ENCODE peak calls at places on chromosomes 1 and 21, in five cellular contexts. H, B, G, E and M are unnamed samples.

GRCh38 chr1:30722175-30722537 is 1.2 kb downstream of the MATN1 start:
- DNase-seq in H (no peak), B (no peak), G (no peak), E (no peak), M (no peak)

GRCh38 chr1:8667869-8668595 is 149.4 kb downstream of the RERE start:
- DNase-seq in H (no peak), B (no peak), G (no peak), E (peak; percentile 40), M (no peak)

GRCh38 chr1:203082571-203083462 is 3.0 kb downstream of the MYOG start:
- DNase-seq in H (no peak), B (no peak), G (no peak), E (no peak), M (peak; percentile 26)

GRCh38 chr1:224294775-224295174 is 35.2 kb downstream of the NVL start:
- DNase-seq in H (no peak), B (no peak), G (no peak), E (no peak), M (no peak)

GRCh38 chr1:207050428-207050767 is 610 bp downstream of the YOD1 start:
- DNase-seq in H (no peak), B (no peak), G (no peak), E (peak; percentile 30), M (no peak)

GRCh38 chr1:181423301-181423918 is 59.9 kb upstream of the CACNA1E start:
- DNase-seq in H (peak; percentile 40), B (no peak), G (peak; percentile 43), E (no peak), M (peak; percentile 74)

GRCh38 chr1:33985656-33986055 is 121.8 kb downstream of the HMGB4 start:
- DNase-seq in H (no peak), B (no peak), G (peak; percentile 80), E (no peak), M (no peak)

GRCh38 chr21:15053531-15053930 is 11.3 kb downstream of the NRIP1 start:
- DNase-seq in H (no peak), B (no peak), G (no peak), E (no peak), M (no peak)

GRCh38 chr21:46116846-46117585 is 19.1 kb downstream of the COL6A2 start:
- DNase-seq in H (no peak), B (no peak), G (peak; percentile 26), E (peak; percentile 18), M (no peak)

GRCh38 chr1:15222653-15223303 is 24.2 kb upstream of the FHAD1 start:
- DNase-seq in H (no peak), B (no peak), G (no peak), E (no peak), M (no peak)

GRCh38 chr1:11520531-11521233 is 41.7 kb downstream of the DISP3 start:
- DNase-seq in H (no peak), B (no peak), G (no peak), E (no peak), M (no peak)

GRCh38 chr1:167663002-167663772 is 33.2 kb downstream of the RCSD1 start:
- DNase-seq in H (no peak), B (no peak), G (peak; percentile 14), E (no peak), M (peak; percentile 91)

GRCh38 chr1:10225573-10225972 is 15.2 kb downstream of the KIF1B start:
- DNase-seq in H (no peak), B (no peak), G (no peak), E (no peak), M (no peak)

GRCh38 chr1:186838380-186839076 is 9.8 kb downstream of the PLA2G4A start:
- DNase-seq in H (no peak), B (no peak), G (no peak), E (no peak), M (peak; percentile 51)

GRCh38 chr1:114177282-114177681 is 23.6 kb upstream of the SYT6 start:
- DNase-seq in H (no peak), B (no peak), G (no peak), E (no peak), M (no peak)

GRCh38 chr1:2184934-2185333 is 9.6 kb downstream of the FAAP20 start:
- DNase-seq in H (no peak), B (no peak), G (no peak), E (no peak), M (no peak)

GRCh38 chr1:39272027-39272790 is 67.7 kb downstream of the MACF1 start:
- DNase-seq in H (no peak), B (peak; percentile 30), G (no peak), E (no peak), M (no peak)

GRCh38 chr1:9653195-9653782 is 1.8 kb downstream of the PIK3CD start:
- DNase-seq in H (peak; percentile 24), B (no peak), G (no peak), E (no peak), M (no peak)

GRCh38 chr1:228988655-228989054 is 253.4 kb downstream of the RHOU start:
- DNase-seq in H (no peak), B (no peak), G (peak; percentile 33), E (no peak), M (no peak)

GRCh38 chr1:151458936-151459330 is 361 bp downstream of the POGZ start:
- DNase-seq in H (peak; percentile 60), B (peak; percentile 39), G (peak; percentile 65), E (peak; percentile 63), M (peak; percentile 72)

GRCh38 chr1:83706354-83706938 is 292.5 kb downstream of the TTLL7 start:
- DNase-seq in H (no peak), B (no peak), G (no peak), E (no peak), M (no peak)

DNA sequence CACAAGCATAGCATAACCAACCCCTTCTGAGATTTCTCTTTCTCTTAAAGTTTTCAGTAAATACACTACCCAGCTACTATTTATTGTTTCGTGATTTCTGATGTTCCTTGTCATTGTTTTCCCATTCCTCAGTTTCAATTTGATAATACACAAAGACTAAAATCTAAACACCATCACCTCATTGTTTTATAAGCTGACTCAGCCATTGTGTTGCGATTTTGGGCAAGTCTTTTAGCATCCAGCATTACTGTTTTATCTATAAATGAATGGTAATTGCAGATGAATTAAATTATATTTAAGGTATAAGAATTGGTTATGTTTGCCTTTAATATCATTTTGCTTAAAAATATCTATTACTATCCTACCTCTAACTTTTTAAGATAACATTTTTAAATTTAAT is 1308.5 kb downstream of the PLA2G4A start:
- DNase-seq in H (no peak), B (no peak), G (no peak), E (no peak), M (no peak)
- TF ChIP-seq CTCF in H (no peak), B (no peak), G (no peak), E (no peak), M (no peak)

DNA sequence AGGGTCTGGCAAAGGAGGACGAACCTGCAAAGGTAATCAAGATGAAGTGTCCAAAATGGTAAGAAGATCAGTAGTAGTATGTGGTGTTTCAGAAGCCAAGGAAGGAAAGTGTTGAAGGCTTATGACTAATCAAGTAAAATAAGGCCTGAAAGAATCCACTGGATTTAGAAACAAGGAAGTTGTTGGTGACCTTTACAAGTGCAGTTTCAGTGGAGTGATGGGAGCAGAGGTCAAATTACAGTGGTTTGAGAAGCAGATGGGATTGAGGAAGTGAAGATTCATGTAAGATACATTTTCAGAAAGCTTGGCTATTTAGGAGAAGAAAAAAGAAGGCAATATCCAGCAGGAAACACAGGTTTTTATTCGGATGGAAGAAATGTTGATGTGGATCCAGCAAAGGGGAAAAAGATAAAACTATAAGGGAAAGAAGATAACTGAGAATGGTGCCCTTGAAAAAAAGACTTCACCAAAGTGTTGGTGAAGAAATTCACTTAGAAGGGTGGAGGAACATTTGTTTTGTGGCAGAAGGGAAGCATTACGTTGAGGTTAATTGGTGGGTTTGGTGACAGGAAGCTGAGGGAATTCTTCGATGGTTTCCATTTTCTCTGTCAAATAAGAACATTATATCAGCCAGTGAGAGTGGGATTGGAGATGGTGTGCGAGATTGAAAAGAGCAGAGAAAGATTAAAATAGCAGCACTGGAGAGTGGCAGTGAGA is 2.1 kb downstream of the ARMH1 start:
- DNase-seq in H (no peak), B (peak; percentile 20), G (peak; percentile 29), E (no peak), M (peak; percentile 46)
- H3K4me3 ChIP-seq in H (no peak overlapping the region), B (no peak overlapping the region), G (no peak overlapping the region), E (no peak overlapping the region), M (no peak overlapping the region)

GRCh38 chr1:168734946-168735345 is 5.9 kb upstream of the DPT start:
- DNase-seq in H (no peak), B (no peak), G (no peak), E (no peak), M (peak; percentile 10)
- TF ChIP-seq CTCF in H (no peak), B (no peak), G (no peak), E (no peak), M (peak; percentile 38)

DNA sequence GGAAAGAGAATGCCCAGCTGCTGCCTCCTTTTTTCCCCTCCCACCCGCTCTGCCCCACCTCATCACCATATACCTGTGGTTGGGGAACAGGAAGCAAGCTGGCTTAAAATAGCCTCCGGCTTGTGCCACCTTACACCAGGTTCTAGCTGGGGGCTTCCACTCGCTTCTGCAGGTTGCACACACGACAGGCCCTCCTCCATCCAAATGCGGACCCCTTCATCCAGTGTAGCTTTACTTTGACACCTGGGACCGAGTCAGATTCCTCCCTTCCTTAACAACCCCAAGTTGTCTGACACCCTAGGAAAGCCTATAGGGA is 14.6 kb downstream of the BLACAT1 start:
- DNase-seq in H (no peak), B (no peak), G (no peak), E (no peak), M (no peak)
- H3K4me3 ChIP-seq in H (peak overlapping the region; percentile 53), B (no peak overlapping the region), G (no peak overlapping the region), E (no peak overlapping the region), M (no peak overlapping the region)